ENCODE peak calls at places on chromosomes 1 and 21, in seven cellular contexts. One of them, this sample, is unnamed. For H3K27me3, the result is how much of the 10 kb centered on the place peaks cover.

GRCh38 chr1:32338637-32339145 is 2.7 kb upstream of the MARCKSL1 start:
- DNase-seq in brain microvascular endothelial cell: no peak
- DNase-seq in adrenal gland: no peak
- DNase-seq in Peyer's patch: no peak
- DNase-seq in prostate gland: no peak
- DNase-seq in IMR-90: no peak
- DNase-seq in DND-41: no peak
- DNase-seq in this sample: no peak

GRCh38 chr21:43603230-43603626 is 56.1 kb downstream of the HSF2BP start:
- DNase-seq in IMR-90: no peak
- DNase-seq in Peyer's patch: no peak
- DNase-seq in adrenal gland: no peak
- DNase-seq in prostate gland: no peak
- DNase-seq in DND-41: no peak
- DNase-seq in brain microvascular endothelial cell: no peak
- DNase-seq in this sample: no peak

GRCh38 chr1:227174136-227174535 is 144.2 kb downstream of the CDC42BPA start:
- DNase-seq in adrenal gland: no peak
- DNase-seq in brain microvascular endothelial cell: peak
- DNase-seq in prostate gland: no peak
- DNase-seq in DND-41: no peak
- DNase-seq in IMR-90: peak
- DNase-seq in Peyer's patch: no peak
- DNase-seq in this sample: no peak

GRCh38 chr21:27058673-27059365 is 91.9 kb upstream of the ADAMTS5 start:
- DNase-seq in IMR-90: no peak
- DNase-seq in brain microvascular endothelial cell: no peak
- DNase-seq in prostate gland: no peak
- DNase-seq in DND-41: no peak
- DNase-seq in Peyer's patch: no peak
- DNase-seq in adrenal gland: no peak
- DNase-seq in this sample: no peak

GRCh38 chr1:202143011-202143767 is 1.3 kb downstream of the ARL8A start:
- DNase-seq in brain microvascular endothelial cell: no peak
- DNase-seq in IMR-90: no peak
- DNase-seq in Peyer's patch: peak
- DNase-seq in DND-41: no peak
- DNase-seq in prostate gland: no peak
- DNase-seq in adrenal gland: peak
- DNase-seq in this sample: peak

GRCh38 chr1:168963596-168963995 is 142.9 kb upstream of the ATP1B1 start:
- DNase-seq in brain microvascular endothelial cell: no peak
- DNase-seq in Peyer's patch: no peak
- DNase-seq in prostate gland: no peak
- DNase-seq in DND-41: no peak
- DNase-seq in adrenal gland: no peak
- DNase-seq in IMR-90: no peak
- DNase-seq in this sample: no peak

GRCh38 chr1:12692967-12693782 is 22.7 kb upstream of the AADACL3 start:
- DNase-seq in Peyer's patch: no peak
- DNase-seq in prostate gland: no peak
- DNase-seq in DND-41: no peak
- DNase-seq in adrenal gland: no peak
- DNase-seq in IMR-90: no peak
- DNase-seq in brain microvascular endothelial cell: no peak
- DNase-seq in this sample: peak

GRCh38 chr21:28133116-28133515 is 859.6 kb downstream of the LTN1 start:
- DNase-seq in IMR-90: no peak
- DNase-seq in prostate gland: no peak
- DNase-seq in DND-41: no peak
- DNase-seq in brain microvascular endothelial cell: no peak
- DNase-seq in adrenal gland: no peak
- DNase-seq in Peyer's patch: no peak
- DNase-seq in this sample: no peak

GRCh38 chr1:81232505-81232904 is 568.2 kb upstream of the ADGRL2 start:
- DNase-seq in prostate gland: no peak
- DNase-seq in Peyer's patch: no peak
- DNase-seq in DND-41: no peak
- DNase-seq in brain microvascular endothelial cell: no peak
- DNase-seq in IMR-90: no peak
- DNase-seq in adrenal gland: no peak
- DNase-seq in this sample: no peak

GRCh38 chr21:38986460-38987395 is 181.0 kb downstream of the ETS2 start:
- DNase-seq in prostate gland: no peak
- DNase-seq in DND-41: peak
- DNase-seq in adrenal gland: no peak
- DNase-seq in brain microvascular endothelial cell: no peak
- DNase-seq in Peyer's patch: no peak
- DNase-seq in IMR-90: no peak
- DNase-seq in this sample: no peak

GRCh38 chr21:45786660-45787059 is 143.1 kb downstream of the PCBP3 start:
- DNase-seq in brain microvascular endothelial cell: no peak
- DNase-seq in adrenal gland: no peak
- DNase-seq in prostate gland: no peak
- DNase-seq in Peyer's patch: no peak
- DNase-seq in DND-41: no peak
- DNase-seq in IMR-90: no peak
- DNase-seq in this sample: no peak

GRCh38 chr1:160291248-160292220 is 6.6 kb upstream of the PEX19 start:
- DNase-seq in IMR-90: peak
- DNase-seq in DND-41: peak
- DNase-seq in prostate gland: peak
- DNase-seq in brain microvascular endothelial cell: peak
- DNase-seq in adrenal gland: peak
- DNase-seq in Peyer's patch: peak
- DNase-seq in this sample: peak

GRCh38 chr1:40059960-40060337 is 19.4 kb downstream of the CAP1 start:
- DNase-seq in DND-41: peak
- DNase-seq in prostate gland: no peak
- DNase-seq in adrenal gland: no peak
- DNase-seq in IMR-90: no peak
- DNase-seq in Peyer's patch: no peak
- DNase-seq in brain microvascular endothelial cell: no peak
- DNase-seq in this sample: no peak

GRCh38 chr1:36083635-36084501 is at the start of gene TEKT2:
- DNase-seq in DND-41: peak
- DNase-seq in adrenal gland: peak
- DNase-seq in brain microvascular endothelial cell: peak
- DNase-seq in IMR-90: no peak
- DNase-seq in prostate gland: no peak
- DNase-seq in Peyer's patch: peak
- DNase-seq in this sample: no peak

GRCh38 chr1:206782448-206782847 is 10.2 kb upstream of the IL10 start:
- DNase-seq in adrenal gland: no peak
- DNase-seq in prostate gland: no peak
- DNase-seq in Peyer's patch: peak
- DNase-seq in DND-41: peak
- DNase-seq in IMR-90: no peak
- DNase-seq in brain microvascular endothelial cell: no peak
- DNase-seq in this sample: no peak

GRCh38 chr1:85407978-85408377 is 57.0 kb downstream of the DDAH1 start:
- DNase-seq in Peyer's patch: no peak
- DNase-seq in IMR-90: no peak
- DNase-seq in DND-41: no peak
- DNase-seq in prostate gland: no peak
- DNase-seq in brain microvascular endothelial cell: no peak
- DNase-seq in adrenal gland: no peak
- DNase-seq in this sample: no peak
- H3K27me3 ChIP-seq in Peyer's patch: under half
- H3K27me3 ChIP-seq in IMR-90: under half
- H3K27me3 ChIP-seq in DND-41: under half
- H3K27me3 ChIP-seq in prostate gland: under half
- H3K27me3 ChIP-seq in brain microvascular endothelial cell: under half
- H3K27me3 ChIP-seq in adrenal gland: under half
- H3K27me3 ChIP-seq in this sample: under half

GRCh38 chr1:3390291-3390690 is 64.2 kb upstream of the ARHGEF16 start:
- DNase-seq in Peyer's patch: no peak
- DNase-seq in prostate gland: no peak
- DNase-seq in adrenal gland: no peak
- DNase-seq in DND-41: no peak
- DNase-seq in IMR-90: no peak
- DNase-seq in brain microvascular endothelial cell: no peak
- DNase-seq in this sample: no peak
- H3K27me3 ChIP-seq in Peyer's patch: under half
- H3K27me3 ChIP-seq in prostate gland: half or more
- H3K27me3 ChIP-seq in adrenal gland: under half
- H3K27me3 ChIP-seq in DND-41: under half
- H3K27me3 ChIP-seq in IMR-90: half or more
- H3K27me3 ChIP-seq in brain microvascular endothelial cell: under half
- H3K27me3 ChIP-seq in this sample: under half

GRCh38 chr1:155182052-155182550 is 8.5 kb downstream of the TRIM46 start:
- DNase-seq in prostate gland: no peak
- DNase-seq in IMR-90: no peak
- DNase-seq in DND-41: no peak
- DNase-seq in adrenal gland: peak
- DNase-seq in Peyer's patch: no peak
- DNase-seq in brain microvascular endothelial cell: no peak
- DNase-seq in this sample: no peak
- H3K27me3 ChIP-seq in prostate gland: under half
- H3K27me3 ChIP-seq in IMR-90: under half
- H3K27me3 ChIP-seq in DND-41: under half
- H3K27me3 ChIP-seq in adrenal gland: under half
- H3K27me3 ChIP-seq in Peyer's patch: under half
- H3K27me3 ChIP-seq in brain microvascular endothelial cell: under half
- H3K27me3 ChIP-seq in this sample: under half

DNA sequence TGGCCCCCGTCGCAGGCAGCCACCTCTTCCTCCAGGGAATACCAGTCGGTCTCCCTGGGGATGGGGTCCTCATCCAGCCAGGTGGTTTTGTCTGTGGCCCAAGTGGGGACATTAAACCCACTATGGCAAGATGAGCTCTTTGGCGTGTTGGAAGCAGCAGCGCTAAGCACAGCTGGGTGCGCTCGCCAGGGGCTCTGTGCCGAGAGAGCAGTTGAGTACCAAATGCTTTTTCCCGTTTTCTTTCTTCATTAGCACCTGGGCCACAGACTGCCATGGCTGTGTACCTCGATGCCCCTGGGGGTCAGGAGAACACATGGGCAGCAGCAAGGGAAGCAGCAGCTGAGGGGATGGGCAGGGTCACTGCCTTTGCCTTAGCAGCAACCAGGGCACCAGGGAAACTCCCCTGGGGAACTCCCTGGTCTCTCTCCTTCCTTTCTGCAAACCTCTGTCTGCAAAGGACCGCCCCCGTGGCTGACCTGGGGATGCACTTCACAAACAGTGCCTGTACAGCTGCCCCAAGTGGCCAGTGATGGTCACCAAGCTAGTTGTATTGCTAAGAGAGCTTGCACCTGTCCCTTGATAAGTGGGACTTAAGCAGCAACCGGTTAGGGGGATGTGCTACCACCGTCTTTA is 31.1 kb downstream of the EDARADD start:
- DNase-seq in Peyer's patch: no peak
- DNase-seq in DND-41: no peak
- DNase-seq in prostate gland: no peak
- DNase-seq in IMR-90: no peak
- DNase-seq in adrenal gland: no peak
- DNase-seq in brain microvascular endothelial cell: no peak
- DNase-seq in this sample: no peak
- H3K27me3 ChIP-seq in Peyer's patch: under half
- H3K27me3 ChIP-seq in DND-41: under half
- H3K27me3 ChIP-seq in prostate gland: under half
- H3K27me3 ChIP-seq in IMR-90: under half
- H3K27me3 ChIP-seq in adrenal gland: under half
- H3K27me3 ChIP-seq in brain microvascular endothelial cell: under half
- H3K27me3 ChIP-seq in this sample: under half

GRCh38 chr1:214617843-214618242 is 14.8 kb downstream of the CENPF start:
- DNase-seq in Peyer's patch: no peak
- DNase-seq in brain microvascular endothelial cell: no peak
- DNase-seq in DND-41: no peak
- DNase-seq in adrenal gland: no peak
- DNase-seq in prostate gland: no peak
- DNase-seq in IMR-90: no peak
- DNase-seq in this sample: no peak
- H3K27me3 ChIP-seq in Peyer's patch: under half
- H3K27me3 ChIP-seq in brain microvascular endothelial cell: under half
- H3K27me3 ChIP-seq in DND-41: under half
- H3K27me3 ChIP-seq in adrenal gland: under half
- H3K27me3 ChIP-seq in prostate gland: under half
- H3K27me3 ChIP-seq in IMR-90: under half
- H3K27me3 ChIP-seq in this sample: under half

GRCh38 chr1:50425376-50426107 is 2.3 kb upstream of the DMRTA2 start:
- DNase-seq in Peyer's patch: no peak
- DNase-seq in prostate gland: no peak
- DNase-seq in IMR-90: no peak
- DNase-seq in DND-41: no peak
- DNase-seq in brain microvascular endothelial cell: no peak
- DNase-seq in adrenal gland: no peak
- DNase-seq in this sample: no peak

GRCh38 chr1:50424045-50424939 is 1.0 kb upstream of the DMRTA2 start:
- DNase-seq in IMR-90: no peak
- DNase-seq in adrenal gland: no peak
- DNase-seq in brain microvascular endothelial cell: no peak
- DNase-seq in prostate gland: no peak
- DNase-seq in Peyer's patch: no peak
- DNase-seq in DND-41: no peak
- DNase-seq in this sample: no peak

GRCh38 chr1:50423670-50424000 is 392 bp upstream of the DMRTA2 start:
- DNase-seq in brain microvascular endothelial cell: no peak
- DNase-seq in Peyer's patch: no peak
- DNase-seq in prostate gland: no peak
- DNase-seq in IMR-90: no peak
- DNase-seq in adrenal gland: no peak
- DNase-seq in DND-41: no peak
- DNase-seq in this sample: no peak

GRCh38 chr1:50426108-50426700 is 3.0 kb upstream of the DMRTA2 start:
- DNase-seq in IMR-90: no peak
- DNase-seq in Peyer's patch: no peak
- DNase-seq in brain microvascular endothelial cell: no peak
- DNase-seq in adrenal gland: no peak
- DNase-seq in DND-41: no peak
- DNase-seq in prostate gland: no peak
- DNase-seq in this sample: no peak

DNA sequence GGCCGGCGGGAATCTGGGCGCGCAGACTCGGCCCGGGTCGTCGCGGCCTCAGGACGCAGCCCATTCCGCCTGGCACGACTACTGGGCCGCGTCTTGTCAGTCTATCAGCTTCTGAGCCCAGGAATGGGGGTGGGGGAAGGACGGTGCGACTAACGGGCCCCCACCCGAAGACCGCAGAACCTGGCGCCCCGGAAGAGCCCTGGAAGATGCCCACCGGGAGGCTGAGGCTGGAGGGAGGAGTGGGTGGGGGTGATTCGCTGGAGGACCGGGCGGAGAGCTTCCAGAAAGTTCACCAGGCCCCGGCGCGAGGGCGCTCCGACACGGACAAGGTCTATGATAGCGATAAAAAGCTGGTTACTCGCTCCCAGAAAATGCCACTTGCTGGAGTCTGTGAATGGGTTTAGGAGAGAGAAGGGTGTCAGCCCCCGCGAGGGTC is 1.7 kb upstream of the DMRTA2 start:
- DNase-seq in DND-41: no peak
- DNase-seq in IMR-90: no peak
- DNase-seq in Peyer's patch: no peak
- DNase-seq in brain microvascular endothelial cell: no peak
- DNase-seq in adrenal gland: no peak
- DNase-seq in prostate gland: no peak
- DNase-seq in this sample: no peak
- H3K27me3 ChIP-seq in DND-41: under half
- H3K27me3 ChIP-seq in IMR-90: half or more
- H3K27me3 ChIP-seq in Peyer's patch: half or more
- H3K27me3 ChIP-seq in brain microvascular endothelial cell: half or more
- H3K27me3 ChIP-seq in adrenal gland: half or more
- H3K27me3 ChIP-seq in prostate gland: half or more
- H3K27me3 ChIP-seq in this sample: under half